ENCODE peak calls at places on chromosomes 5 and 9, in eight cellular contexts. E is SK-N-SH; P is body of pancreas; Q is cardiac muscle cell; L is CD8-positive, alpha-beta T cell; M is astrocyte; C is tibial nerve; B is colonic mucosa. T is an unnamed sample. For H3K4me1, the result is how much of the 10 kb centered on the place peaks cover.

GRCh38 chr5:73106335-73106734 is 14.0 kb upstream of the TMEM171 start:
- DNase-seq in Q (no peak), L (no peak), B (no peak), M (no peak), E (no peak), C (no peak), P (no peak), T (no peak)

GRCh38 chr5:100777680-100778281 is 125.3 kb downstream of the ST8SIA4 start:
- DNase-seq in M (peak), Q (peak), L (no peak), P (no peak), E (no peak), C (peak), B (peak), T (no peak)

GRCh38 chr5:173302546-173303155 is 25.6 kb downstream of the STC2 start:
- DNase-seq in B (no peak), C (no peak), P (peak), L (no peak), Q (peak), E (no peak), M (peak), T (no peak)

GRCh38 chr5:177378884-177379883 is 5.0 kb upstream of the SLC34A1 start:
- DNase-seq in P (no peak), C (no peak), B (no peak), L (no peak), M (peak), E (no peak), Q (peak), T (no peak)

GRCh38 chr5:177086918-177087706 is 397 bp downstream of the FGFR4 start:
- DNase-seq in M (no peak), Q (peak), L (peak), P (peak), B (peak), E (peak), C (no peak), T (no peak)

GRCh38 chr5:146731909-146732659 is 146.5 kb downstream of the PPP2R2B start:
- DNase-seq in P (no peak), Q (peak), E (no peak), B (no peak), M (peak), C (no peak), L (no peak), T (no peak)

GRCh38 chr9:91676042-91676441 is 252.4 kb upstream of the NFIL3 start:
- DNase-seq in E (no peak), C (no peak), L (no peak), M (peak), Q (peak), B (peak), P (peak), T (peak)

GRCh38 chr5:172725785-172726184 is 45.2 kb downstream of the DUSP1 start:
- DNase-seq in Q (no peak), P (no peak), L (no peak), E (no peak), M (no peak), C (no peak), B (no peak), T (no peak)

GRCh38 chr5:103582364-103582763 is 19.8 kb upstream of the NUDT12 start:
- DNase-seq in E (peak), B (no peak), L (no peak), C (no peak), Q (peak), P (peak), M (peak), T (no peak)

GRCh38 chr5:116939641-116940040 is 365.0 kb upstream of the SEMA6A start:
- DNase-seq in C (no peak), P (no peak), L (no peak), E (no peak), M (no peak), Q (no peak), B (no peak), T (no peak)

GRCh38 chr9:2461886-2462285 is 159.7 kb upstream of the VLDLR start:
- DNase-seq in E (no peak), Q (peak), B (no peak), M (peak), L (no peak), C (no peak), P (no peak), T (no peak)

GRCh38 chr5:84384604-84385575 is at the start of gene EDIL3:
- DNase-seq in C (no peak), P (peak), B (peak), E (peak), L (no peak), Q (peak), M (peak), T (no peak)

GRCh38 chr5:59845733-59846132 is 47.8 kb downstream of the PDE4D start:
- DNase-seq in C (no peak), B (no peak), Q (peak), P (no peak), L (no peak), M (peak), E (no peak), T (no peak)

GRCh38 chr9:72474676-72475075 is 46.7 kb upstream of the TMC1 start:
- DNase-seq in E (no peak), B (no peak), C (no peak), M (no peak), Q (no peak), P (no peak), L (no peak), T (no peak)

GRCh38 chr5:144421411-144421810 is 250.7 kb downstream of the KCTD16 start:
- DNase-seq in L (no peak), Q (no peak), C (no peak), B (no peak), M (peak), E (no peak), P (no peak), T (no peak)

GRCh38 chr5:98769256-98770157 is 4.0 kb upstream of the RGMB start:
- DNase-seq in E (peak), L (no peak), P (peak), B (peak), Q (peak), C (peak), M (peak), T (no peak)

GRCh38 chr9:36064448-36065037 is 27.8 kb downstream of the RECK start:
- DNase-seq in M (peak), E (no peak), B (no peak), P (no peak), C (no peak), L (no peak), Q (peak), T (no peak)

GRCh38 chr5:107860044-107860443 is 189.3 kb upstream of the EFNA5 start:
- DNase-seq in B (no peak), E (no peak), L (no peak), C (no peak), M (no peak), P (no peak), Q (no peak), T (no peak)
- H3K4me1 ChIP-seq in B (under half), E (under half), L (under half), C (under half), M (under half), P (under half), Q (under half), T (under half)

GRCh38 chr5:109739741-109740140 is 50.0 kb downstream of the MAN2A1 start:
- DNase-seq in P (no peak), L (no peak), Q (peak), B (no peak), M (peak), C (no peak), E (no peak), T (no peak)
- H3K4me1 ChIP-seq in P (under half), L (under half), Q (under half), B (under half), M (under half), C (under half), E (under half), T (under half)

GRCh38 chr5:54180616-54181015 is 129.8 kb downstream of the ARL15 start:
- DNase-seq in E (no peak), Q (peak), B (no peak), L (no peak), P (no peak), M (peak), C (no peak), T (no peak)
- H3K4me1 ChIP-seq in E (under half), Q (under half), B (under half), L (under half), P (under half), M (under half), C (under half), T (under half)

DNA sequence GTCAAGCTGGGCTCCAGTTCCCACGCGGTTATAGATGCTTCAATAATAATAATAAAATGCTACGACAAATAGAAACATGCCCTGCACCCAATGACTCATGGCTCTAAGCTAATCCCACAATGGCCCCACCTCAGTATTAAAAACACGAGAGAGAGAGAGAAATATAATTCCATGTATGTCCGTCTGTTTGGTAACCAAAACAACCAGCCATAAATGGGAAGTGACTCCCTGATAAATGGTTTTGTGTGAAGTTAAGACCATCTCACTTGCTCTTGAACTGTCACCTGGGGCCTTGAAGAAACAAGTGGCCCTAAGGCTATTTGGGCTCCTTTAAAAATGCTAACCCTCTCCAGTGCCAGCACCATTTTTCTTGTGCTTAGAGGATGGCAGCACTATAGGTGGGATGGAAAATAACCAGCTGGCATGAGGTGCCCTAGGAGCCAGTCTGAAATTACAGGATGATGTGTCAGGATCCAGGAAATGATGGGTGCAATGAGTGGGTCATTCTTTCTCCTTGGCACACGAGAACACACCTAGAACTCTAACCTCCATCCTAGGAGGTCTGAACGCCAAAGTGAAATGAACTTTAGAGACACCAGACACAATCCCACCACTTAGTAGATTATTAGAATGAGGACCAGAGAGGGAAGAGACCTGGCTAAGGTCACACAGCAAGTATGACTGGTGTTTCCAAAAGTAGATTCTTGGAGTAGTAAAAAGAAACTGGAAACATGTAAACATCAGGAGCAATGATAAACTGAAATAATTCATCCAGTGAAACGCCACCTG is 35.7 kb upstream of the ADRB2 start:
- DNase-seq in E (no peak), C (no peak), B (no peak), Q (no peak), L (no peak), P (no peak), M (no peak), T (no peak)
- H3K4me1 ChIP-seq in E (under half), C (under half), B (under half), Q (under half), L (under half), P (under half), M (under half), T (under half)

T was measured in esophagus muscularis mucosa.